ENCODE peak calls at places on chromosome 20, in seven cellular contexts. V, U, F, T, Q, A and C are unnamed samples.

GRCh38 chr20:31661625-31662371 is 24.1 kb downstream of the COX4I2 start:
- DNase-seq in V (peak; percentile 86), U (peak; percentile 92), F (no peak), T (peak; percentile 86), Q (peak; percentile 89), A (peak; percentile 84), C (no peak)

GRCh38 chr20:51613576-51613975 is 71.1 kb upstream of the NFATC2 start:
- DNase-seq in V (no peak), U (no peak), F (no peak), T (no peak), Q (no peak), A (no peak), C (no peak)

GRCh38 chr20:48769111-48769879 is 58.5 kb downstream of the PREX1 start:
- DNase-seq in V (no peak), U (no peak), F (no peak), T (no peak), Q (peak; percentile 21), A (no peak), C (no peak)

GRCh38 chr20:32206383-32207210 is 946 bp downstream of the PLAGL2 start:
- DNase-seq in V (no peak), U (peak; percentile 35), F (no peak), T (no peak), Q (no peak), A (no peak), C (no peak)

GRCh38 chr20:10079964-10080363 is 45.2 kb downstream of the ANKEF1 start:
- DNase-seq in V (no peak), U (no peak), F (no peak), T (no peak), Q (no peak), A (no peak), C (peak; percentile 63)

GRCh38 chr20:17655865-17656489 is 26.1 kb downstream of the RRBP1 start:
- DNase-seq in V (no peak), U (no peak), F (no peak), T (no peak), Q (no peak), A (no peak), C (no peak)

GRCh38 chr20:32521780-32522524 is 63.2 kb downstream of the NOL4L start:
- DNase-seq in V (peak; percentile 81), U (peak; percentile 92), F (no peak), T (peak; percentile 89), Q (peak; percentile 80), A (peak; percentile 35), C (no peak)

GRCh38 chr20:18012901-18013300 is 44.1 kb downstream of the MGME1 start:
- DNase-seq in V (no peak), U (no peak), F (no peak), T (no peak), Q (no peak), A (no peak), C (no peak)

GRCh38 chr20:12047838-12048432 is 130.2 kb downstream of the BTBD3 start:
- DNase-seq in V (no peak), U (no peak), F (no peak), T (no peak), Q (no peak), A (no peak), C (no peak)

GRCh38 chr20:20603339-20603990 is 109.0 kb downstream of the RALGAPA2 start:
- DNase-seq in V (no peak), U (no peak), F (no peak), T (peak; percentile 7), Q (no peak), A (no peak), C (no peak)

GRCh38 chr20:12152996-12153395 is 235.3 kb downstream of the BTBD3 start:
- DNase-seq in V (no peak), U (no peak), F (no peak), T (no peak), Q (no peak), A (no peak), C (no peak)

GRCh38 chr20:10453241-10453640 is 18.1 kb downstream of the SLX4IP start:
- DNase-seq in V (no peak), U (no peak), F (no peak), T (no peak), Q (no peak), A (no peak), C (no peak)

GRCh38 chr20:50753152-50753551 is 21.8 kb downstream of the PARD6B start:
- DNase-seq in V (no peak), U (no peak), F (no peak), T (no peak), Q (no peak), A (no peak), C (no peak)

GRCh38 chr20:58420798-58421496 is 31.9 kb downstream of the VAPB start:
- DNase-seq in V (no peak), U (no peak), F (no peak), T (no peak), Q (no peak), A (no peak), C (no peak)

GRCh38 chr20:57393321-57394086 is 2.3 kb downstream of the RBM38 start:
- DNase-seq in V (peak; percentile 70), U (no peak), F (no peak), T (no peak), Q (peak; percentile 35), A (no peak), C (no peak)

GRCh38 chr20:17344775-17345174 is 117.9 kb downstream of the PCSK2 start:
- DNase-seq in V (no peak), U (no peak), F (no peak), T (no peak), Q (no peak), A (no peak), C (no peak)

GRCh38 chr20:48153523-48153922 is 368.2 kb upstream of the SULF2 start:
- DNase-seq in V (peak; percentile 32), U (peak; percentile 48), F (no peak), T (no peak), Q (no peak), A (no peak), C (no peak)

DNA sequence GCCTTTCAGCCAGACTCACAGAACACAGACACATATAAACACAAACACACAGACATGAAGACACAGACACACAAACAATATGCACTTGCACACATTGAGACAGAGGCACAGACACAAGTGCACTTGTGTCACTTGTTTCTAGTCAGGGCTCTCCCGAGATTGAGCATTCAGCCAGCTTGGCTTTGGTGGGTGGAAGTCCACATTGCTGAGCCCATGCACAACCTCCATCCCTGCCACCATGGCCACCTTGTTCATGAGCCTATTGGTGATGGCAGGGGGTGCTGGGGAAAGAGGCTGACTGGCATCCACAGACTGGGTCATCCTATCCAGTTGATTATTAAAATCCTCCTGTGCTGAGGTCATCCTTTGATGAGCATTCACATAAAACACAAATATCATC is 11.5 kb upstream of the CST7 start:
- DNase-seq in V (no peak), U (no peak), F (no peak), T (no peak), Q (no peak), A (no peak), C (no peak)
- H3K4me3 ChIP-seq in V (no peak overlapping the region), U (no peak overlapping the region), F (no peak overlapping the region), T (no peak overlapping the region), Q (no peak overlapping the region), A (no peak overlapping the region), C (no peak overlapping the region)

GRCh38 chr20:22816016-22816415 is 219.1 kb upstream of the SSTR4 start:
- DNase-seq in V (no peak), U (no peak), F (no peak), T (no peak), Q (no peak), A (no peak), C (no peak)

GRCh38 chr20:22821081-22821480 is 214.0 kb upstream of the SSTR4 start:
- DNase-seq in V (no peak), U (no peak), F (no peak), T (peak; percentile 46), Q (no peak), A (no peak), C (no peak)

GRCh38 chr20:22819134-22819533 is 216.0 kb upstream of the SSTR4 start:
- DNase-seq in V (no peak), U (peak; percentile 19), F (no peak), T (no peak), Q (no peak), A (no peak), C (no peak)

GRCh38 chr20:22821826-22822225 is 213.3 kb upstream of the SSTR4 start:
- DNase-seq in V (no peak), U (no peak), F (no peak), T (no peak), Q (no peak), A (no peak), C (no peak)

DNA sequence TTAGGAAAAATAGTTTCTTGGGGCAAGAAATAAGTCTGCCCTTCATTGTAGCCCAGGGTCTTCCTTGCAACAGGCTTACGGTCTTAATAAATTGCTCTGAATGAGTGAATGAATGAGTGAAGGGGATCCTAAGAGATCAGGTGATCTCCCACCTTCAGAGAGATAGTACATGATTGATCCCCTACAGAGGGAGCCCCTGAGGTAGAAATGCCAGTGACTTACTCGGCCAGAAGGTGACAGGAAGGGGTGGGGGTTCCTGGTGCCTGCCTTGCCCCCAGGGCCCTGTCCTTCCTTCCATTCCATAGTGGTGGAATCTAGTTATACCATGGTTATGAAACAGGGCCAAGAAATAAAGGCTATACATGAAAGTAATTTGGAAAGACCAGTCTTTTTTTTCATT is 215.3 kb upstream of the SSTR4 start:
- DNase-seq in V (no peak), U (no peak), F (no peak), T (no peak), Q (no peak), A (no peak), C (no peak)
- TF ChIP-seq CTCF in V (no peak), U (no peak), F (no peak), T (no peak), Q (no peak), A (no peak), C (no peak)

GRCh38 chr20:45701873-45702272 is at the start of gene WFDC13:
- DNase-seq in V (no peak), U (no peak), F (no peak), T (no peak), Q (peak; percentile 19), A (no peak), C (no peak)
- H3K4me3 ChIP-seq in V (no peak within 1 kb of the TSS), U (no peak within 1 kb of the TSS), F (no peak within 1 kb of the TSS), T (no peak within 1 kb of the TSS), Q (no peak within 1 kb of the TSS), A (no peak within 1 kb of the TSS), C (no peak within 1 kb of the TSS)

DNA sequence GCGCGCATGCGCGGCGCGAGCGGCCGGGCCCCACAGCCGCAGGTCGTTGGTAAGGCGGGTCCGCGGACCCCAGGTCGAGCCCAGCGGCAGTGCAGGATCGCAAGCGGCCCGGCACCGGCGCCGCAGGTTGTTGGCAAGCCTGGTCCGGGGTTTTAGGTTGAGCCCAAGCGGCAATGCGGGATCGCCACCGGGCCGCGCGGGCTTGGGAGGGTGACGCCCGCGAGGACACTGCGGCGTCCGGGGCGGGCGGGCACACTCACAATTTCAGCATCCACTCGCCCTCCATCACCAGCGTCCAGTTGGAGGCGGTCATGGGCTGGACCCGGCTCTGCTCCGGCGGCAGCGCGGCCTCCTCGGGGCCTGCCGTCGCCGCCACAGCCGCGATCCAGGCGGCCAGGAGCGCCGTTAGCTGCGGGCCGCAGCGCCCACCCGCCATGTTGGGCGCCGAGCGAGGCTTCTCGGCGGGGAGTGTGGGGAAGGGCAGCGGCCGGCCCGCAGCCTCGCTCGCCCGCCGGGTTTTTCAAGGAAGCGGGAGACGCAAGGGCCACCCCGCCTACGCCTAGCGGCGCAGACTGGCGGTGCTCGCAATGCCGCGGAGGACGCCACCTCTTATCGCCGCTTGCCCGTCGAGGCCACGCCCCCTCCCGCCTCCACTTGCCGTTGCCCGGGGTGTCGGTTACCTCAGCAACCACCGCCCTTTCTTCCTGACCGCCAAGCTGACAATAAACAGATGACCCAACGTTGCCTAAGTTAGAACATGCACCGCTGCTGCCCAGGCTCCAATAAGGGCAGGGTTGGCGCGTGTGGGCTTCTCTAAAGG is at the start of gene TMX4:
- DNase-seq in V (peak; percentile 99), U (peak; percentile 97), F (peak; percentile 98), T (peak; percentile 98), Q (peak; percentile 98), A (peak; percentile 97), C (peak; percentile 78)
- TF ChIP-seq CTCF in V (no peak), U (peak; percentile 39), F (peak; percentile 63), T (peak; percentile 38), Q (no peak), A (peak; percentile 34), C (no peak)